ENCODE peak calls at places on chromosomes 1 and 21, in five cellular contexts. T is AG09309; H is stimulated activated CD4-positive, alpha-beta T cell treated with anti-CD3 and anti-CD28 coated beads, Interleukin-4, amount 100 ng/mL, for 1 hour; B is T-helper 9 cell; O is GM04504. M is an unnamed sample.

GRCh38 chr1:156050376-156050775 is 3.2 kb downstream of the UBQLN4 start:
- DNase-seq in H (no peak), B (no peak), O (no peak), T (no peak), M (no peak)

GRCh38 chr1:205294175-205294913 is 27.2 kb downstream of the NUAK2 start:
- DNase-seq in B (no peak), T (peak), O (peak), H (no peak), M (no peak)

GRCh38 chr21:45544449-45545235 is 2.4 kb upstream of the SLC19A1 start:
- DNase-seq in B (no peak), H (no peak), T (no peak), O (no peak), M (no peak)

GRCh38 chr1:16716691-16717173 is 23.6 kb upstream of the RNU1-4 start:
- DNase-seq in T (no peak), B (no peak), H (no peak), O (no peak), M (peak)

GRCh38 chr1:63945943-63946342 is 172.1 kb downstream of the ROR1 start:
- DNase-seq in H (no peak), T (no peak), B (no peak), O (no peak), M (no peak)

GRCh38 chr1:155061381-155062150 is 2.0 kb upstream of the EFNA4 start:
- DNase-seq in T (no peak), B (peak), O (peak), H (peak), M (peak)

GRCh38 chr1:28984311-28984684 is 69.9 kb downstream of the EPB41 start:
- DNase-seq in H (no peak), T (no peak), B (no peak), O (no peak), M (no peak)

GRCh38 chr1:215458084-215458483 is 109.0 kb upstream of the KCTD3 start:
- DNase-seq in B (no peak), T (no peak), H (no peak), O (no peak), M (no peak)

GRCh38 chr1:25898223-25899015 is 7.8 kb downstream of the STMN1 start:
- DNase-seq in T (no peak), O (no peak), H (no peak), B (no peak), M (no peak)

GRCh38 chr1:8134546-8135235 is 108.6 kb upstream of the ERRFI1 start:
- DNase-seq in B (no peak), T (no peak), O (no peak), H (no peak), M (no peak)

GRCh38 chr1:199403421-199404116 is 623.9 kb upstream of the NR5A2 start:
- DNase-seq in H (no peak), B (no peak), T (peak), O (peak), M (no peak)

GRCh38 chr1:99964806-99965205 is 5.0 kb upstream of the SLC35A3 start:
- DNase-seq in O (no peak), T (no peak), B (no peak), H (no peak), M (no peak)

GRCh38 chr1:1110561-1110971 is 5.3 kb downstream of the C1orf159 start:
- DNase-seq in H (no peak), T (no peak), O (no peak), B (no peak), M (no peak)

GRCh38 chr1:8226747-8227146 is 91.2 kb upstream of the SLC45A1 start:
- DNase-seq in O (no peak), T (no peak), B (no peak), H (no peak), M (no peak)

GRCh38 chr1:62424412-62424811 is 12.4 kb upstream of the USP1 start:
- DNase-seq in B (no peak), H (no peak), O (no peak), T (no peak), M (no peak)

GRCh38 chr1:150221552-150221951 is 14.4 kb downstream of the ANP32E start:
- DNase-seq in B (no peak), H (no peak), O (no peak), T (no peak), M (no peak)

GRCh38 chr1:242005866-242006565 is 7.1 kb upstream of the MAP1LC3C start:
- DNase-seq in B (no peak), O (no peak), T (no peak), H (no peak), M (no peak)

GRCh38 chr1:161864577-161864976 is 98.5 kb downstream of the ATF6 start:
- DNase-seq in B (no peak), T (no peak), H (no peak), O (no peak), M (no peak)

GRCh38 chr1:15206418-15207030 is 40.5 kb upstream of the FHAD1 start:
- DNase-seq in O (no peak), B (no peak), T (no peak), H (no peak), M (no peak)

M was measured in memory B cell.